ENCODE peak calls at places on chromosomes 4 and X, in four cellular contexts. Q is left lung, X is NCI-H1092, N is SK-N-DZ. C is an unnamed sample.

GRCh38 chr4:124542021-124542420 is 170.5 kb downstream of the ANKRD50 start:
- DNase-seq in Q (no peak), X (no peak), N (no peak), C (no peak)

GRCh38 chrX:39439910-39440733 is 638.9 kb downstream of the MID1IP1 start:
- DNase-seq in Q (no peak), X (no peak), N (no peak), C (no peak)

GRCh38 chrX:5236749-5237148 is 991.9 kb downstream of the NLGN4X start:
- DNase-seq in Q (no peak), X (no peak), N (no peak), C (no peak)

GRCh38 chr4:8831221-8832129 is 40.2 kb downstream of the HMX1 start:
- DNase-seq in Q (peak), X (no peak), N (no peak), C (no peak)

GRCh38 chrX:71301195-71301924 is at the start of gene ITGB1BP2:
- DNase-seq in Q (no peak), X (no peak), N (no peak), C (peak)

GRCh38 chr4:168631241-168632151 is 134.6 kb downstream of the PALLD start:
- DNase-seq in Q (peak), X (peak), N (peak), C (peak)

GRCh38 chr4:89558147-89558546 is 250.5 kb upstream of the GPRIN3 start:
- DNase-seq in Q (no peak), X (no peak), N (peak), C (no peak)

GRCh38 chrX:22063284-22063683 is 31.2 kb downstream of the PHEX start:
- DNase-seq in Q (no peak), X (no peak), N (no peak), C (no peak)

GRCh38 chr4:145170209-145170608 is 10.2 kb downstream of the OTUD4 start:
- DNase-seq in Q (no peak), X (no peak), N (no peak), C (no peak)

GRCh38 chr4:7811536-7812190 is 128.0 kb downstream of the AFAP1 start:
- DNase-seq in Q (no peak), X (no peak), N (no peak), C (no peak)

GRCh38 chr4:6470502-6471302 is 1.7 kb downstream of the PPP2R2C start:
- DNase-seq in Q (peak), X (no peak), N (no peak), C (peak)

GRCh38 chr4:23889368-23889767 is 479 bp downstream of the PPARGC1A start:
- DNase-seq in Q (no peak), X (no peak), N (no peak), C (no peak)

GRCh38 chr4:12889054-12889453 is 595.1 kb downstream of the RAB28 start:
- DNase-seq in Q (no peak), X (no peak), N (no peak), C (no peak)